ENCODE peak calls at places on chromosomes 16 and 17, in seven cellular contexts. O, C, N, S, Q, D and B are unnamed samples.

GRCh38 chr16:87431926-87432325 is 39.8 kb downstream of the MAP1LC3B start:
- DNase-seq in O (peak), C (no peak), N (peak), S (peak), Q (no peak), D (no peak), B (no peak)

GRCh38 chr17:27520571-27521185 is 64.4 kb downstream of the KSR1 start:
- DNase-seq in O (no peak), C (no peak), N (no peak), S (no peak), Q (no peak), D (no peak), B (no peak)

GRCh38 chr17:81933178-81933699 is 3.9 kb downstream of the PYCR1 start:
- DNase-seq in O (no peak), C (no peak), N (no peak), S (no peak), Q (no peak), D (no peak), B (no peak)

GRCh38 chr16:48408688-48409087 is 23.5 kb upstream of the SIAH1 start:
- DNase-seq in O (peak), C (no peak), N (no peak), S (peak), Q (no peak), D (no peak), B (no peak)

GRCh38 chr17:49730787-49731441 is 23.1 kb upstream of the SLC35B1 start:
- DNase-seq in O (no peak), C (no peak), N (no peak), S (no peak), Q (no peak), D (no peak), B (no peak)

GRCh38 chr17:60165976-60166375 is 16.2 kb downstream of the CA4 start:
- DNase-seq in O (no peak), C (no peak), N (no peak), S (peak), Q (no peak), D (no peak), B (no peak)

GRCh38 chr16:12062343-12063003 is 85.9 kb downstream of the SNX29 start:
- DNase-seq in O (peak), C (peak), N (peak), S (peak), Q (peak), D (peak), B (no peak)

GRCh38 chr17:63613663-63614062 is 8.6 kb upstream of the MAP3K3 start:
- DNase-seq in O (no peak), C (no peak), N (no peak), S (no peak), Q (no peak), D (no peak), B (no peak)

GRCh38 chr16:52825882-52826281 is 226.8 kb downstream of the CHD9NB start:
- DNase-seq in O (no peak), C (no peak), N (no peak), S (no peak), Q (no peak), D (no peak), B (no peak)

GRCh38 chr16:1398826-1399581 is 15.5 kb downstream of the UNKL start:
- DNase-seq in O (no peak), C (no peak), N (no peak), S (no peak), Q (no peak), D (no peak), B (no peak)

GRCh38 chr16:11177578-11178130 is 78.3 kb downstream of the SOCS1 start:
- DNase-seq in O (no peak), C (no peak), N (no peak), S (no peak), Q (no peak), D (no peak), B (no peak)